ENCODE peak calls at places on chromosome 9, in six cellular contexts. N is sigmoid colon; A is activated T-cell treated with anti-CD3 and anti-CD28 coated beads, Interleukin-2, amount 50 U/mL, for 1 hour; W is kidney epithelial cell; M is ureter; Y is left cardiac atrium. P is an unnamed sample.

GRCh38 chr9:79382468-79382867 is 189.3 kb upstream of the TLE4 start:
- DNase-seq in Y (no peak), A (no peak), N (no peak), W (no peak), M (no peak), P (no peak)

GRCh38 chr9:97556721-97557605 is 55.5 kb downstream of the TMOD1 start:
- DNase-seq in Y (peak; percentile 71), N (peak; percentile 73), M (no peak), W (no peak), A (no peak), P (peak; percentile 78)

GRCh38 chr9:129285979-129286772 is 108.1 kb upstream of the IER5L start:
- DNase-seq in A (peak; percentile 12), W (no peak), Y (no peak), M (peak; percentile 32), N (peak; percentile 40), P (peak; percentile 48)

GRCh38 chr9:110918316-110919054 is 119.8 kb downstream of the LPAR1 start:
- DNase-seq in N (no peak), A (no peak), W (no peak), M (no peak), Y (no peak), P (no peak)

GRCh38 chr9:91429501-91429900 is 5.9 kb upstream of the NFIL3 start:
- DNase-seq in N (no peak), M (no peak), Y (no peak), W (no peak), A (no peak), P (no peak)

GRCh38 chr9:89625721-89626687 is 21.2 kb downstream of the GADD45G start:
- DNase-seq in Y (no peak), W (no peak), M (no peak), A (no peak), N (no peak), P (no peak)

GRCh38 chr9:7237473-7238243 is 479.9 kb downstream of the KDM4C start:
- DNase-seq in M (no peak), W (no peak), N (no peak), Y (no peak), A (no peak), P (no peak)

GRCh38 chr9:134922066-134922931 is 4.6 kb upstream of the FCN1 start:
- DNase-seq in N (peak; percentile 69), A (no peak), W (no peak), Y (peak; percentile 50), M (peak; percentile 58), P (no peak)

GRCh38 chr9:36276840-36277239 is 18.6 kb upstream of the GNE start:
- DNase-seq in M (no peak), Y (no peak), N (no peak), W (peak; percentile 76), A (no peak), P (no peak)

GRCh38 chr9:108565651-108566378 is 290.0 kb downstream of the ACTL7B start:
- DNase-seq in N (peak; percentile 72), M (peak; percentile 62), W (no peak), Y (peak; percentile 36), A (no peak), P (no peak)

GRCh38 chr9:93654351-93654961 is 78.1 kb downstream of the PHF2 start:
- DNase-seq in M (no peak), N (peak; percentile 56), W (no peak), Y (no peak), A (no peak), P (peak; percentile 55)

GRCh38 chr9:129291041-129291501 is 113.0 kb upstream of the IER5L start:
- DNase-seq in N (peak; percentile 41), M (no peak), Y (no peak), A (peak; percentile 6), W (no peak), P (peak; percentile 50)

GRCh38 chr9:108478431-108478837 is 377.4 kb downstream of the ACTL7B start:
- DNase-seq in N (peak; percentile 64), M (no peak), A (no peak), Y (no peak), W (no peak), P (no peak)

GRCh38 chr9:4832786-4833579 is 40.2 kb downstream of the RCL1 start:
- DNase-seq in M (no peak), N (no peak), W (peak; percentile 98), A (no peak), Y (no peak), P (no peak)

GRCh38 chr9:4315582-4316215 is 15.8 kb upstream of the GLIS3 start:
- DNase-seq in Y (peak; percentile 75), N (peak; percentile 83), W (no peak), M (peak; percentile 71), A (peak; percentile 75), P (peak; percentile 89)

GRCh38 chr9:79152306-79152705 is 419.5 kb upstream of the TLE4 start:
- DNase-seq in W (no peak), A (no peak), N (no peak), Y (no peak), M (no peak), P (no peak)

GRCh38 chr9:128232811-128233428 is 29.7 kb downstream of the DNM1 start:
- DNase-seq in A (no peak), Y (no peak), N (no peak), W (no peak), M (no peak), P (no peak)

GRCh38 chr9:35829084-35829763 is at the start of gene TMEM8B:
- DNase-seq in A (peak; percentile 94), M (peak; percentile 97), Y (peak; percentile 99), W (peak; percentile 81), N (peak; percentile 99), P (peak; percentile 99)

GRCh38 chr9:91001146-91001611 is 199.6 kb downstream of the SYK start:
- DNase-seq in A (no peak), M (peak; percentile 61), Y (no peak), N (no peak), W (peak; percentile 81), P (no peak)

GRCh38 chr9:95772320-95773060 is 103.0 kb upstream of the ERCC6L2 start:
- DNase-seq in A (peak; percentile 23), Y (peak; percentile 45), M (peak; percentile 76), W (no peak), N (peak; percentile 93), P (peak; percentile 75)

GRCh38 chr9:135343733-135344522 is 135.7 kb upstream of the PPP1R26 start:
- DNase-seq in M (peak; percentile 59), N (peak; percentile 70), Y (peak; percentile 73), W (no peak), A (peak; percentile 44), P (peak; percentile 85)

GRCh38 chr9:6733831-6734230 is 23.9 kb upstream of the KDM4C start:
- DNase-seq in W (no peak), M (no peak), N (no peak), Y (no peak), A (no peak), P (no peak)

GRCh38 chr9:34524349-34524748 is 1.6 kb upstream of the ENHO start:
- DNase-seq in Y (no peak), A (no peak), W (no peak), M (no peak), N (peak; percentile 9), P (no peak)

GRCh38 chr9:36729902-36730301 is 157.2 kb downstream of the MELK start:
- DNase-seq in W (no peak), M (no peak), N (no peak), A (no peak), Y (no peak), P (no peak)

GRCh38 chr9:116471093-116471906 is 215.8 kb upstream of the TRIM32 start:
- DNase-seq in Y (peak; percentile 65), A (no peak), M (no peak), N (no peak), W (peak; percentile 14), P (peak; percentile 71)

GRCh38 chr9:2623866-2624682 is 2.5 kb downstream of the VLDLR start:
- DNase-seq in W (no peak), M (no peak), N (no peak), A (no peak), Y (no peak), P (no peak)

GRCh38 chr9:37968228-37968672 is 64.3 kb upstream of the SLC25A51 start:
- DNase-seq in Y (no peak), A (no peak), W (no peak), N (no peak), M (no peak), P (no peak)

GRCh38 chr9:96040591-96041461 is 165.3 kb downstream of the ERCC6L2 start:
- DNase-seq in M (no peak), W (no peak), Y (no peak), N (no peak), A (no peak), P (no peak)

GRCh38 chr9:84297162-84297821 is 43.3 kb downstream of the SLC28A3 start:
- DNase-seq in A (no peak), W (no peak), Y (no peak), M (no peak), N (no peak), P (no peak)

GRCh38 chr9:125176632-125177031 is 13.0 kb downstream of the PPP6C start:
- DNase-seq in N (no peak), W (no peak), A (no peak), M (no peak), Y (no peak), P (no peak)

GRCh38 chr9:3963266-3964019 is 336.4 kb downstream of the GLIS3 start:
- DNase-seq in N (peak; percentile 67), M (peak; percentile 48), A (no peak), W (no peak), Y (peak; percentile 47), P (no peak)

GRCh38 chr9:35912791-35913400 is 3.6 kb downstream of the SPAAR start:
- DNase-seq in Y (no peak), N (no peak), A (no peak), W (no peak), M (no peak), P (no peak)

GRCh38 chr9:21030389-21031035 is 928 bp downstream of the HACD4 start:
- DNase-seq in A (no peak), M (no peak), W (peak; percentile 41), N (no peak), Y (no peak), P (no peak)

GRCh38 chr9:97527626-97528528 is 26.4 kb downstream of the TMOD1 start:
- DNase-seq in N (no peak), Y (no peak), M (no peak), A (no peak), W (no peak), P (no peak)

GRCh38 chr9:133368249-133368881 is 7.5 kb downstream of the SURF4 start:
- DNase-seq in Y (no peak), W (no peak), A (no peak), M (no peak), N (no peak), P (no peak)

GRCh38 chr9:107650321-107650720 is 160.8 kb upstream of the KLF4 start:
- DNase-seq in Y (no peak), W (no peak), M (no peak), N (no peak), A (no peak), P (no peak)

GRCh38 chr9:137116728-137117127 is 2.2 kb upstream of the DPP7 start:
- DNase-seq in M (no peak), N (no peak), Y (no peak), W (no peak), A (no peak), P (no peak)

GRCh38 chr9:96236854-96237545 is 65.0 kb downstream of the HSD17B3 start:
- DNase-seq in A (no peak), W (no peak), Y (no peak), M (no peak), N (no peak), P (no peak)

GRCh38 chr9:111179577-111179976 is 141.3 kb upstream of the LPAR1 start:
- DNase-seq in N (peak; percentile 69), Y (no peak), W (no peak), A (no peak), M (no peak), P (peak; percentile 70)

GRCh38 chr9:31137151-31137849 is 1247.1 kb upstream of the ACO1 start:
- DNase-seq in M (no peak), Y (no peak), W (peak; percentile 96), N (no peak), A (no peak), P (no peak)